ENCODE peak calls at places on chromosomes 5 and 9, in five cellular contexts. A is GM12878, I is NT2/D1, N is HepG2, O is H1. K is an unnamed sample.

GRCh38 chr5:75078035-75078434 is 25.7 kb upstream of the GCNT4 start:
- DNase-seq in A (no peak), O (no peak), N (no peak), I (no peak), K (no peak)

GRCh38 chr9:21228122-21228521 is at the start of gene IFNA17:
- DNase-seq in O (no peak), I (no peak), N (no peak), A (no peak), K (no peak)

GRCh38 chr5:135315394-135315793 is 83.6 kb downstream of the MACROH2A1 start:
- DNase-seq in O (no peak), I (no peak), A (no peak), N (no peak), K (no peak)

GRCh38 chr5:128199104-128199503 is 115.5 kb downstream of the SLC12A2 start:
- DNase-seq in I (no peak), N (no peak), A (no peak), O (no peak), K (no peak)

GRCh38 chr5:176481659-176482213 is 33.6 kb downstream of the FAF2 start:
- DNase-seq in O (no peak), N (peak), A (no peak), I (no peak), K (no peak)

GRCh38 chr9:27117489-27118135 is 8.6 kb downstream of the TEK start:
- DNase-seq in I (no peak), A (no peak), N (peak), O (no peak), K (no peak)

GRCh38 chr5:114101153-114101552 is 260.7 kb upstream of the KCNN2 start:
- DNase-seq in A (no peak), N (peak), I (no peak), O (no peak), K (peak)

GRCh38 chr5:10268100-10268499 is 18.0 kb downstream of the CCT5 start:
- DNase-seq in O (no peak), I (no peak), N (no peak), A (no peak), K (no peak)

GRCh38 chr9:94480205-94480604 is 74.7 kb upstream of the PCAT7 start:
- DNase-seq in O (no peak), I (no peak), A (no peak), N (no peak), K (no peak)

GRCh38 chr9:17059465-17059864 is 75.4 kb upstream of the CNTLN start:
- DNase-seq in I (no peak), A (no peak), O (no peak), N (no peak), K (no peak)

GRCh38 chr9:97515662-97516061 is 14.2 kb downstream of the TMOD1 start:
- DNase-seq in O (no peak), I (no peak), N (no peak), A (no peak), K (no peak)

GRCh38 chr9:129309906-129310305 is 131.8 kb upstream of the IER5L start:
- DNase-seq in N (no peak), O (no peak), I (no peak), A (no peak), K (no peak)

GRCh38 chr5:89613222-89613956 is 730.4 kb upstream of the MEF2C start:
- DNase-seq in A (peak), O (no peak), I (no peak), N (no peak), K (no peak)

GRCh38 chr9:106920701-106921283 is 57.8 kb downstream of the ZNF462 start:
- DNase-seq in O (no peak), I (no peak), A (no peak), N (peak), K (peak)

GRCh38 chr5:83029912-83030311 is 47.3 kb downstream of the TMEM167A start:
- DNase-seq in I (no peak), A (no peak), N (no peak), O (no peak), K (no peak)

GRCh38 chr5:94849821-94850736 is 231.6 kb downstream of the SLF1 start:
- DNase-seq in O (no peak), A (peak), N (peak), I (peak), K (peak)

GRCh38 chr9:20048437-20048836 is 259.6 kb upstream of the SLC24A2 start:
- DNase-seq in O (no peak), A (no peak), N (no peak), I (no peak), K (no peak)

GRCh38 chr9:135474915-135475314 is 4.7 kb upstream of the PPP1R26 start:
- DNase-seq in I (no peak), O (no peak), N (peak), A (no peak), K (peak)

GRCh38 chr5:179373961-179374505 is 28.8 kb upstream of the ADAMTS2 start:
- DNase-seq in A (no peak), O (no peak), N (no peak), I (no peak), K (no peak)
- TF ChIP-seq SUZ12 in A (no peak), O (no peak), N (no peak), I (no peak), K (no peak)

GRCh38 chr9:122949696-122950095 is 8.9 kb downstream of the RABGAP1 start:
- DNase-seq in N (no peak), O (no peak), A (no peak), I (no peak), K (no peak)

GRCh38 chr9:122950263-122950662 is 9.4 kb downstream of the RABGAP1 start:
- DNase-seq in N (no peak), I (no peak), O (no peak), A (no peak), K (no peak)

GRCh38 chr9:122951056-122951455 is 10.2 kb downstream of the RABGAP1 start:
- DNase-seq in O (no peak), I (no peak), A (no peak), N (no peak), K (no peak)

GRCh38 chr9:122946486-122947003 is 5.7 kb downstream of the RABGAP1 start:
- DNase-seq in A (no peak), I (no peak), N (no peak), O (no peak), K (no peak)

GRCh38 chr9:122948313-122948712 is 7.5 kb downstream of the RABGAP1 start:
- DNase-seq in I (no peak), O (no peak), A (no peak), N (no peak), K (no peak)
- TF ChIP-seq SUZ12 in I (no peak), O (no peak), A (no peak), N (no peak), K (no peak)

GRCh38 chr5:36722913-36723312 is 116.5 kb downstream of the SLC1A3 start:
- DNase-seq in A (peak), I (no peak), N (no peak), O (no peak), K (no peak)
- TF ChIP-seq SUZ12 in A (no peak), I (no peak), N (no peak), O (no peak), K (no peak)

DNA sequence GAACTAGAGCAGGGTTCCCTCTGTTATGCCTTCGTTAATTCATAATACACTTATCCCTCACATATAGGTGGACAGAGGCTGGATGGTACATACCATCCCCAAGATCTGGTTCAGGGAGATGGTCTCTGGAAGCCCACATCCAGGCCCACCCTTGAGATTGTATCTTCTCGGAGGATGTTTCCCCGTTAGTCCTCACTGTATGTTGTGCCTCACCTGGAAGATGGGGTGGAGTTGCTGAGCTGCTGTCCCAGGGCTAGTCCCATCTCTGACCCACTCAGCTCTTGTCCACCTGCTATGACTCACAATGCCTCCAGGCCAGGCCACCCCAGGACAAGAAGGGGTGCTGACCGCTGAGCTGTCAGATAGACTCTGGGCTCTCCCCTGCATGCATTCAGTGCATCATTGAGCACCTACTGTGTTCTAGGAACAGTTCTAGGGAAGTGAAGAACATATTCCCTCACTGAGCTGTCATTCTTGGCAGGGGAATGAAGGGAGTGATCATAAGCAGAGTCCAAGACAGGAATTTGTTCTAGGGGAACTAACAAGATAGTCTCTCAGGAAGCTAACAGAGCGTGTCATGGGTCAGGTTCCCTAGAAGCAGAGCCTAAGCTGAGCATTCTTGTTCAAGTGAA is at the start of gene CBY3:
- DNase-seq in A (no peak), I (no peak), O (no peak), N (peak), K (no peak)
- TF ChIP-seq SUZ12 in A (no peak), I (no peak), O (no peak), N (no peak), K (no peak)

GRCh38 chr9:92059045-92059444 is 56.2 kb downstream of the SPTLC1 start:
- DNase-seq in I (no peak), A (no peak), N (no peak), O (no peak), K (no peak)
- TF ChIP-seq SUZ12 in I (no peak), A (no peak), N (no peak), O (no peak), K (no peak)